ENCODE peak calls at places on chromosomes 2 and 18, in four cellular contexts. O, C, S and T are unnamed samples.

GRCh38 chr2:44956841-44957240 is 15.3 kb downstream of the SIX3 start:
- DNase-seq in C (no peak), O (no peak), S (no peak), T (no peak)

GRCh38 chr2:217622205-217622621 is 380.6 kb downstream of the TNS1 start:
- DNase-seq in O (no peak), C (peak), S (no peak), T (peak)

GRCh38 chr18:32389868-32390267 is 80.8 kb downstream of the GAREM1 start:
- DNase-seq in S (no peak), C (no peak), O (no peak), T (no peak)

GRCh38 chr2:177243073-177243472 is 21.5 kb downstream of the NFE2L2 start:
- DNase-seq in C (no peak), O (no peak), S (no peak), T (no peak)

GRCh38 chr18:11411021-11411420 is 198.4 kb upstream of the SLC35G4 start:
- DNase-seq in O (no peak), S (no peak), C (no peak), T (peak)

GRCh38 chr18:22494771-22495170 is 77.1 kb upstream of the CTAGE1 start:
- DNase-seq in C (no peak), O (no peak), S (no peak), T (peak)

GRCh38 chr2:207768891-207769596 is 662 bp downstream of the FZD5 start:
- DNase-seq in S (peak), O (no peak), C (no peak), T (no peak)

GRCh38 chr18:2108581-2108980 is 462.7 kb downstream of the METTL4 start:
- DNase-seq in O (no peak), C (no peak), S (no peak), T (no peak)

GRCh38 chr2:136381722-136382633 is 264.0 kb upstream of the CXCR4 start:
- DNase-seq in S (no peak), O (peak), C (no peak), T (no peak)

GRCh38 chr2:6723865-6724571 is 141.7 kb downstream of the CMPK2 start:
- DNase-seq in C (no peak), O (no peak), S (no peak), T (no peak)

GRCh38 chr2:234910186-234910679 is 41.6 kb upstream of the SH3BP4 start:
- DNase-seq in C (no peak), O (no peak), S (no peak), T (no peak)

GRCh38 chr18:61683856-61684255 is 209.0 kb downstream of the RNF152 start:
- DNase-seq in C (no peak), O (no peak), S (no peak), T (no peak)

GRCh38 chr2:177625744-177626655 is 233.4 kb downstream of the AGPS start:
- DNase-seq in C (no peak), O (no peak), S (peak), T (no peak)

GRCh38 chr2:237894986-237895543 is 35.6 kb downstream of the RAMP1 start:
- DNase-seq in S (no peak), O (no peak), C (no peak), T (no peak)

GRCh38 chr2:200765139-200765951 is 46.4 kb upstream of the BZW1 start:
- DNase-seq in S (no peak), O (no peak), C (no peak), T (peak)

GRCh38 chr2:46098606-46099005 is 198.6 kb upstream of the EPAS1 start:
- DNase-seq in S (no peak), C (no peak), O (no peak), T (peak)

GRCh38 chr2:74373189-74373588 is 6.9 kb downstream of the DCTN1 start:
- DNase-seq in S (no peak), O (no peak), C (no peak), T (no peak)

GRCh38 chr18:22332590-22332989 is 85.1 kb downstream of the CTAGE1 start:
- DNase-seq in S (peak), O (no peak), C (peak), T (no peak)

GRCh38 chr18:55319517-55319905 is 268.5 kb downstream of the TCF4 start:
- DNase-seq in S (no peak), C (no peak), O (no peak), T (peak)

GRCh38 chr18:35732652-35733051 is 151.1 kb downstream of the GALNT1 start:
- DNase-seq in O (no peak), C (no peak), S (no peak), T (peak)

GRCh38 chr2:95531254-95531771 is 46.8 kb upstream of the TRIM43B start:
- DNase-seq in O (no peak), C (no peak), S (no peak), T (no peak)

GRCh38 chr2:233007739-233008138 is 5.3 kb downstream of the NGEF start:
- DNase-seq in O (no peak), C (no peak), S (no peak), T (no peak)

GRCh38 chr2:217360781-217361485 is 501.1 kb upstream of the TNP1 start:
- DNase-seq in S (peak), O (no peak), C (no peak), T (peak)

GRCh38 chr2:20212459-20212870 is 12.5 kb downstream of the SDC1 start:
- DNase-seq in O (no peak), C (no peak), S (peak), T (peak)

GRCh38 chr2:150140777-150141176 is 346.7 kb downstream of the RND3 start:
- DNase-seq in C (no peak), O (no peak), S (no peak), T (no peak)
- H3K9ac ChIP-seq in C (no peak), O (no peak), S (no peak), T (no peak)

GRCh38 chr18:74290831-74291770 is 662 bp downstream of the CYB5A start:
- DNase-seq in S (no peak), C (peak), O (no peak), T (no peak)
- TF ChIP-seq CHD1 in S (no peak), C (no peak), O (no peak), T (no peak)

GRCh38 chr18:24378598-24378997 is 19.0 kb downstream of the OSBPL1A start:
- DNase-seq in C (peak), S (no peak), O (no peak), T (no peak)
- H3K9ac ChIP-seq in C (no peak), S (no peak), O (no peak), T (no peak)

DNA sequence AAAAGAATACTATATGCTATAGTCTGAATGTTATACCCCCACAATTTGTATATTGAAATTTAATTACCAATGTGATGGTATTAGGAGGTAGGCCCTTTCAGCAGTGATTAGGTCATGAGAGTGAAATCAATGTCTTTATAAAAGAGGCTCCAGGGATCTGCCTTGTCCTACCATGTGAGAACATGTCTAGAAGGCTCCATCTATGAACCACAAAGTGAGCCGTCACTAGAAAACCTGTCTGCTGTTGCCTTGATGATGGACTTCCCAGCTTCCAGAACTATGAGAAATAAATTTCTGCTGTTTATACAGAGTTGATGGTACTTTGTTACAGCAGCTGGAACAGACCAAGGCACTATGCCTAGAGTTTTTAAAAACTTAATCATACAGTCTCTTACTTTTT is 46.3 kb upstream of the FAM124B start:
- DNase-seq in S (no peak), O (no peak), C (no peak), T (no peak)
- TF ChIP-seq CHD1 in S (no peak), O (no peak), C (no peak), T (no peak)